ENCODE peak calls at places on chromosome 13, in ten cellular contexts. Z is Caki2; R is skeletal muscle cell; G is NCI-H187 treated with DMSO at 0.1 percent for 48 hours; V is cardiac muscle cell; L is adrenal gland; C is NCI-H1436 treated with DMSO at 0.1 percent for 48 hours; U is substantia nigra; M is CD8-positive, alpha-beta memory T cell; W is occipital lobe. I is an unnamed sample.

GRCh38 chr13:50700664-50701266 is 142.7 kb downstream of the DLEU7 start:
- DNase-seq in Z (no peak), R (no peak), G (no peak), V (no peak), L (no peak), C (no peak), U (no peak), M (no peak), W (no peak), I (no peak)

GRCh38 chr13:63625869-63626268 is 2210.2 kb upstream of the PCDH20 start:
- DNase-seq in Z (no peak), R (no peak), G (no peak), V (no peak), L (no peak), C (no peak), U (no peak), M (no peak), W (no peak), I (no peak)

GRCh38 chr13:41915096-41915495 is 45.8 kb downstream of the VWA8 start:
- DNase-seq in Z (no peak), R (no peak), G (no peak), V (no peak), L (no peak), C (no peak), U (no peak), M (no peak), W (no peak), I (no peak)

GRCh38 chr13:82688400-82688999 is 1193.8 kb downstream of the SLITRK1 start:
- DNase-seq in Z (no peak), R (no peak), G (no peak), V (no peak), L (no peak), C (no peak), U (no peak), M (no peak), W (no peak), I (no peak)

GRCh38 chr13:24511019-24511823 is 1.4 kb downstream of the PARP4 start:
- DNase-seq in Z (peak), R (peak), G (no peak), V (no peak), L (peak), C (no peak), U (no peak), M (peak), W (no peak), I (no peak)

GRCh38 chr13:93388701-93389100 is 162.1 kb downstream of the GPC6 start:
- DNase-seq in Z (no peak), R (peak), G (no peak), V (no peak), L (no peak), C (no peak), U (no peak), M (no peak), W (no peak), I (no peak)

GRCh38 chr13:42524487-42525034 is 49.4 kb upstream of the TNFSF11 start:
- DNase-seq in Z (peak), R (no peak), G (no peak), V (no peak), L (no peak), C (no peak), U (no peak), M (no peak), W (no peak), I (no peak)

GRCh38 chr13:19586904-19587634 is 25.7 kb upstream of the TPTE2 start:
- DNase-seq in Z (peak), R (no peak), G (no peak), V (no peak), L (peak), C (no peak), U (no peak), M (peak), W (no peak), I (no peak)

GRCh38 chr13:27001705-27002104 is 169.9 kb downstream of the USP12 start:
- DNase-seq in Z (no peak), R (no peak), G (peak), V (no peak), L (no peak), C (no peak), U (no peak), M (no peak), W (no peak), I (no peak)

GRCh38 chr13:39516140-39516539 is 86.9 kb downstream of the LHFPL6 start:
- DNase-seq in Z (no peak), R (no peak), G (no peak), V (no peak), L (no peak), C (no peak), U (no peak), M (no peak), W (no peak), I (no peak)

GRCh38 chr13:69579351-69579750 is 528.3 kb upstream of the ATXN8OS start:
- DNase-seq in Z (no peak), R (no peak), G (no peak), V (peak), L (no peak), C (no peak), U (no peak), M (no peak), W (no peak), I (peak)

GRCh38 chr13:78736142-78736541 is 77.2 kb upstream of the OBI1 start:
- DNase-seq in Z (no peak), R (no peak), G (no peak), V (no peak), L (no peak), C (no peak), U (no peak), M (no peak), W (no peak), I (no peak)

GRCh38 chr13:79352107-79352506 is 53.9 kb downstream of the RBM26 start:
- DNase-seq in Z (no peak), R (no peak), G (no peak), V (no peak), L (no peak), C (no peak), U (no peak), M (no peak), W (no peak), I (no peak)

GRCh38 chr13:27605099-27605498 is 15.2 kb downstream of the LNX2 start:
- DNase-seq in Z (no peak), R (no peak), G (no peak), V (no peak), L (no peak), C (no peak), U (no peak), M (no peak), W (no peak), I (no peak)

GRCh38 chr13:23991119-23991518 is 93.8 kb upstream of the C1QTNF9B start:
- DNase-seq in Z (no peak), R (no peak), G (no peak), V (no peak), L (no peak), C (no peak), U (no peak), M (no peak), W (no peak), I (no peak)

GRCh38 chr13:89407357-89407756 is 1736.2 kb downstream of the SLITRK5 start:
- DNase-seq in Z (no peak), R (no peak), G (no peak), V (no peak), L (no peak), C (no peak), U (no peak), M (no peak), W (no peak), I (no peak)

GRCh38 chr13:113744197-113745000 is 14.6 kb upstream of the TMEM255B start:
- DNase-seq in Z (no peak), R (no peak), G (peak), V (no peak), L (no peak), C (peak), U (no peak), M (no peak), W (no peak), I (peak)

GRCh38 chr13:32415019-32415418 is 12.9 kb downstream of the N4BP2L1 start:
- DNase-seq in Z (no peak), R (no peak), G (no peak), V (no peak), L (no peak), C (no peak), U (no peak), M (no peak), W (no peak), I (no peak)

GRCh38 chr13:44117351-44117750 is 237.6 kb downstream of the LACC1 start:
- DNase-seq in Z (no peak), R (no peak), G (no peak), V (no peak), L (no peak), C (no peak), U (no peak), M (no peak), W (no peak), I (no peak)

GRCh38 chr13:94061316-94061715 is 418.2 kb downstream of the DCT start:
- DNase-seq in Z (no peak), R (no peak), G (no peak), V (no peak), L (no peak), C (no peak), U (no peak), M (no peak), W (no peak), I (no peak)

GRCh38 chr13:59034198-59034597 is 1129.5 kb downstream of the DIAPH3 start:
- DNase-seq in Z (no peak), R (no peak), G (no peak), V (peak), L (no peak), C (no peak), U (no peak), M (no peak), W (no peak), I (no peak)

GRCh38 chr13:40445557-40445990 is 220.9 kb downstream of the FOXO1 start:
- DNase-seq in Z (peak), R (no peak), G (no peak), V (no peak), L (peak), C (no peak), U (no peak), M (no peak), W (no peak), I (no peak)

GRCh38 chr13:98372886-98373285 is 195.8 kb upstream of the RNF113B start:
- DNase-seq in Z (no peak), R (peak), G (peak), V (peak), L (peak), C (no peak), U (no peak), M (no peak), W (no peak), I (no peak)

GRCh38 chr13:112740502-112741131 is 50.8 kb downstream of the ATP11A start:
- DNase-seq in Z (no peak), R (peak), G (no peak), V (peak), L (peak), C (no peak), U (no peak), M (no peak), W (peak), I (no peak)

GRCh38 chr13:112888238-112889111 is 80.5 kb upstream of the MCF2L start:
- DNase-seq in Z (no peak), R (no peak), G (no peak), V (no peak), L (no peak), C (no peak), U (no peak), M (no peak), W (no peak), I (no peak)

GRCh38 chr13:98279473-98280175 is 102.6 kb upstream of the RNF113B start:
- DNase-seq in Z (peak), R (no peak), G (peak), V (no peak), L (no peak), C (peak), U (no peak), M (no peak), W (no peak), I (no peak)

GRCh38 chr13:59842507-59842906 is 321.2 kb downstream of the DIAPH3 start:
- DNase-seq in Z (no peak), R (no peak), G (no peak), V (no peak), L (no peak), C (no peak), U (no peak), M (no peak), W (no peak), I (no peak)

GRCh38 chr13:24851546-24851945 is 87.6 kb downstream of the RNF17 start:
- DNase-seq in Z (no peak), R (peak), G (no peak), V (no peak), L (no peak), C (no peak), U (no peak), M (no peak), W (no peak), I (no peak)

GRCh38 chr13:49098771-49099512 is 121.2 kb upstream of the MLNR start:
- DNase-seq in Z (peak), R (no peak), G (no peak), V (no peak), L (no peak), C (no peak), U (no peak), M (no peak), W (no peak), I (no peak)